ENCODE peak calls at places on chromosomes 3 and 15, in five cellular contexts. X, H, F, V and K are unnamed samples.
A peak's percentile ranks its signal among the peaks of the same experiment; 100 is the strongest.

GRCh38 chr15:22895465-22896190 is 57.2 kb downstream of the NIPA2 start:
- DNase-seq in X (no peak), H (peak; percentile 60), F (peak; percentile 1), V (peak; percentile 98), K (no peak)

GRCh38 chr15:42577514-42578031 is 2.2 kb downstream of the STARD9 start:
- DNase-seq in X (peak; percentile 39), H (no peak), F (no peak), V (no peak), K (no peak)

GRCh38 chr15:99566157-99566900 is 545 bp downstream of the MEF2A start:
- DNase-seq in X (no peak), H (no peak), F (no peak), V (peak; percentile 5), K (peak; percentile 64)

GRCh38 chr3:110789315-110789714 is 282.3 kb upstream of the NECTIN3 start:
- DNase-seq in X (no peak), H (no peak), F (no peak), V (no peak), K (no peak)

GRCh38 chr3:145815707-145816413 is 345.1 kb downstream of the PLOD2 start:
- DNase-seq in X (no peak), H (no peak), F (no peak), V (no peak), K (no peak)

GRCh38 chr3:25009665-25010064 is 418.4 kb upstream of the RARB start:
- DNase-seq in X (no peak), H (no peak), F (no peak), V (no peak), K (no peak)

GRCh38 chr15:50718700-50719125 is 32.1 kb upstream of the TRPM7 start:
- DNase-seq in X (no peak), H (no peak), F (no peak), V (no peak), K (no peak)

GRCh38 chr3:112640333-112640863 is 545 bp downstream of the CCDC80 start:
- DNase-seq in X (peak; percentile 49), H (no peak), F (no peak), V (peak; percentile 71), K (no peak)

GRCh38 chr3:44280631-44281030 is 38.9 kb downstream of the TOPAZ1 start:
- DNase-seq in X (no peak), H (no peak), F (no peak), V (no peak), K (no peak)

GRCh38 chr15:68312701-68313204 is 35.2 kb downstream of the FEM1B start:
- DNase-seq in X (peak; percentile 11), H (no peak), F (no peak), V (no peak), K (no peak)

GRCh38 chr3:51712963-51713362 is 6.1 kb downstream of the GRM2 start:
- DNase-seq in X (peak; percentile 10), H (no peak), F (no peak), V (no peak), K (no peak)

GRCh38 chr15:83571820-83572707 is 81.9 kb upstream of the ADAMTSL3 start:
- DNase-seq in X (no peak), H (no peak), F (no peak), V (peak; percentile 68), K (no peak)

GRCh38 chr3:89565098-89565497 is 457.7 kb downstream of the EPHA3 start:
- DNase-seq in X (no peak), H (no peak), F (no peak), V (peak; percentile 89), K (no peak)

GRCh38 chr15:40438712-40439111 is 2.0 kb upstream of the BAHD1 start:
- DNase-seq in X (peak; percentile 69), H (peak; percentile 53), F (no peak), V (no peak), K (no peak)

GRCh38 chr3:101065962-101066361 is 72.7 kb upstream of the ABI3BP start:
- DNase-seq in X (no peak), H (no peak), F (no peak), V (peak; percentile 91), K (no peak)

GRCh38 chr15:22931784-22932536 is 48.2 kb downstream of the CYFIP1 start:
- DNase-seq in X (no peak), H (no peak), F (no peak), V (no peak), K (no peak)

GRCh38 chr15:66394912-66395311 is 8.2 kb downstream of the MAP2K1 start:
- DNase-seq in X (no peak), H (no peak), F (no peak), V (no peak), K (no peak)

GRCh38 chr3:123344941-123345594 is 103.8 kb downstream of the ADCY5 start:
- DNase-seq in X (no peak), H (no peak), F (no peak), V (no peak), K (no peak)

GRCh38 chr3:134618473-134618860 is 32.4 kb downstream of the KY start:
- DNase-seq in X (no peak), H (peak; percentile 13), F (no peak), V (no peak), K (no peak)

GRCh38 chr3:71890356-71890931 is 105.5 kb upstream of the PROK2 start:
- DNase-seq in X (no peak), H (no peak), F (no peak), V (no peak), K (no peak)

GRCh38 chr3:66598168-66598567 is 97.3 kb upstream of the LRIG1 start:
- DNase-seq in X (no peak), H (no peak), F (no peak), V (no peak), K (no peak)

GRCh38 chr3:30549600-30549999 is 56.8 kb upstream of the TGFBR2 start:
- DNase-seq in X (no peak), H (no peak), F (no peak), V (no peak), K (no peak)

GRCh38 chr3:124621498-124621897 is 108.8 kb upstream of the UMPS start:
- DNase-seq in X (no peak), H (no peak), F (no peak), V (no peak), K (no peak)

GRCh38 chr3:66378256-66378655 is 122.6 kb downstream of the LRIG1 start:
- DNase-seq in X (no peak), H (no peak), F (no peak), V (peak; percentile 10), K (no peak)

GRCh38 chr15:25182736-25183445 is 228.1 kb downstream of the SNRPN start:
- DNase-seq in X (peak; percentile 9), H (no peak), F (no peak), V (no peak), K (no peak)

GRCh38 chr3:169658311-169658931 is 5.1 kb downstream of the MECOM start:
- DNase-seq in X (no peak), H (peak; percentile 52), F (no peak), V (no peak), K (no peak)

GRCh38 chr15:52150878-52151277 is 38.3 kb upstream of the BCL2L10 start:
- DNase-seq in X (no peak), H (no peak), F (no peak), V (no peak), K (no peak)

GRCh38 chr15:35092846-35093245 is 7.8 kb upstream of the NANOGP8 start:
- DNase-seq in X (no peak), H (no peak), F (no peak), V (no peak), K (no peak)

GRCh38 chr3:43638594-43639447 is 17.0 kb upstream of the ANO10 start:
- DNase-seq in X (no peak), H (peak; percentile 31), F (no peak), V (peak; percentile 86), K (no peak)

GRCh38 chr3:9704343-9705322 is 1.0 kb downstream of the CPNE9 start:
- DNase-seq in X (peak; percentile 53), H (peak; percentile 28), F (no peak), V (peak; percentile 19), K (no peak)

GRCh38 chr3:178436773-178437172 is 99.5 kb upstream of the KCNMB2 start:
- DNase-seq in X (no peak), H (no peak), F (no peak), V (peak; percentile 60), K (no peak)
- TF ChIP-seq CTCF in X (peak; percentile 42), H (peak; percentile 26), F (peak; percentile 51), V (peak; percentile 70), K (peak; percentile 52)

GRCh38 chr3:32181370-32181769 is 57.1 kb upstream of the CMTM8 start:
- DNase-seq in X (no peak), H (no peak), F (no peak), V (no peak), K (no peak)

GRCh38 chr3:32175607-32176197 is 62.8 kb upstream of the CMTM8 start:
- DNase-seq in X (peak; percentile 33), H (peak; percentile 49), F (no peak), V (peak; percentile 84), K (no peak)

GRCh38 chr3:32177702-32178198 is 60.7 kb upstream of the CMTM8 start:
- DNase-seq in X (peak; percentile 84), H (peak; percentile 77), F (no peak), V (peak; percentile 97), K (no peak)

GRCh38 chr3:32180151-32180850 is 58.2 kb upstream of the CMTM8 start:
- DNase-seq in X (no peak), H (no peak), F (no peak), V (no peak), K (no peak)

GRCh38 chr3:32176989-32177701 is 61.3 kb upstream of the CMTM8 start:
- DNase-seq in X (peak; percentile 53), H (peak; percentile 42), F (peak; percentile 15), V (peak; percentile 97), K (no peak)
- H3K4me3 ChIP-seq in X (no peak overlapping the region), H (no peak overlapping the region), F (no peak overlapping the region), V (peak overlapping the region; percentile 53), K (no peak overlapping the region)

GRCh38 chr3:63151893-63152292 is 126.2 kb upstream of the SYNPR start:
- DNase-seq in X (no peak), H (no peak), F (no peak), V (no peak), K (no peak)
- TF ChIP-seq CTCF in X (no peak), H (no peak), F (no peak), V (no peak), K (no peak)

DNA sequence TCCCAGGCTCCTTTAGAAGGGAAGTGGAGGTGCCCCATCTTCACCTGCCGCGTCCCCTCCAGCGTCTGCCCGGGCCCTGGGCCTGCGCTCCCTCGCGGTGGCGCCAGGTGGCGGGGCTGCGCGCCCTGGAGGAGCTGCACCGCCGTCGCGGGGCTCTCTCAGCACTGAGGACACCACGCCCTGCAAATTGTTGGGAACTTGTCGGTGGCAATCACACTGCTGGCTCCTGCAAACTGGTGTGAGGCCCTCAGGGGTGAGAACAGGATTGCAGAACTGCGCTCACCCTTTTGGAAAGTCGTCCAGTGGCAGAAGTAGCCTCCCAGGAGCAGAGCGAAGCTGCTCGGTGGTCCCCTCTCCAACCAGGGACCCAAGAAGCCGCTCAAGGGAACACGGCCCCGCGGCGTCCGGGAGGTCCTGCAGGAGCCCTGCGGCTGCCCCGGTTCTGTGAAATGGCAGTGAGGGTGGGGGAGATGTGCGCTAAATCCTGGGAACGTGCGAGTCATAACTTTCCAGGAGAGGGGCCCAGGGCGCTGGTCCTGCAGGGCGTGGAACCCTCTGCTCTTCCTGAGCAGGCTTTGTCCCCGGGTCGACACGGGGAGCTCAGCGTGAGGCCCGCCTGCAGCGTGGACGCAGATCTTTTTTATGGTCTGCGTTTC is 995 bp upstream of the LRRK1 start:
- DNase-seq in X (peak; percentile 60), H (peak; percentile 83), F (no peak), V (peak; percentile 89), K (peak; percentile 87)
- H3K4me3 ChIP-seq in X (no peak overlapping the region), H (peak overlapping the region; percentile 75), F (peak overlapping the region; percentile 89), V (peak overlapping the region; percentile 70), K (peak overlapping the region; percentile 89)